ENCODE peak calls at places on chromosomes 3 and 15, in nine cellular contexts. Y is hepatocyte; V is NCI-H524; H is heart right ventricle; T is occipital lobe; W is upper lobe of right lung; G is activated CD4-positive, alpha-beta T cell treated with anti-CD3 and anti-CD28 coated beads for 1 hour; M is RWPE1; P is HEK293T. S is an unnamed sample.

GRCh38 chr15:69145149-69145693 is 15.2 kb upstream of the GLCE start:
- DNase-seq in Y (no peak), V (no peak), H (no peak), T (no peak), W (no peak), G (no peak), M (no peak), P (no peak), S (no peak)

GRCh38 chr3:154229217-154229590 is 95.1 kb downstream of the DHX36 start:
- DNase-seq in Y (peak), V (no peak), H (no peak), T (no peak), W (no peak), G (no peak), M (no peak), P (no peak), S (no peak)

GRCh38 chr3:160279657-160280056 is 54.4 kb downstream of the C3orf80 start:
- DNase-seq in Y (no peak), V (no peak), H (no peak), T (no peak), W (no peak), G (no peak), M (no peak), P (no peak), S (no peak)

GRCh38 chr3:142680710-142681109 is 43.1 kb upstream of the TRPC1 start:
- DNase-seq in Y (no peak), V (no peak), H (no peak), T (no peak), W (no peak), G (no peak), M (peak), P (no peak), S (no peak)

GRCh38 chr15:46442196-46442595 is 807.4 kb downstream of the SQOR start:
- DNase-seq in Y (peak), V (no peak), H (no peak), T (no peak), W (no peak), G (no peak), M (no peak), P (no peak), S (peak)

GRCh38 chr3:136018876-136019275 is 53.3 kb downstream of the PPP2R3A start:
- DNase-seq in Y (no peak), V (no peak), H (peak), T (no peak), W (no peak), G (no peak), M (no peak), P (no peak), S (no peak)

GRCh38 chr15:45386420-45386819 is 8.1 kb upstream of the GATM start:
- DNase-seq in Y (peak), V (peak), H (peak), T (peak), W (no peak), G (no peak), M (peak), P (no peak), S (no peak)

GRCh38 chr3:80060664-80061063 is 292.9 kb upstream of the ROBO1 start:
- DNase-seq in Y (no peak), V (no peak), H (no peak), T (no peak), W (no peak), G (no peak), M (no peak), P (no peak), S (no peak)

GRCh38 chr15:72968531-72968922 is 83.7 kb upstream of the NEO1 start:
- DNase-seq in Y (peak), V (no peak), H (peak), T (no peak), W (no peak), G (no peak), M (no peak), P (peak), S (no peak)

GRCh38 chr3:90015688-90016356 is 908.4 kb downstream of the EPHA3 start:
- DNase-seq in Y (peak), V (peak), H (peak), T (no peak), W (no peak), G (no peak), M (peak), P (no peak), S (no peak)

GRCh38 chr3:17846466-17846865 is 104.0 kb upstream of the TBC1D5 start:
- DNase-seq in Y (no peak), V (no peak), H (no peak), T (no peak), W (no peak), G (no peak), M (no peak), P (no peak), S (no peak)

GRCh38 chr3:38139191-38139590 is 730 bp downstream of the MYD88 start:
- DNase-seq in Y (no peak), V (no peak), H (no peak), T (no peak), W (peak), G (no peak), M (no peak), P (no peak), S (no peak)

S was measured in trophoblast cell.